ENCODE peak calls at places on chromosomes 4 and X, in eight cellular contexts. P is lung, W is astrocyte of the hippocampus, S is AG08396, K is lower lobe of right lung, Z is A549, N is anterior cingulate cortex, X is iris pigment epithelial cell. M is an unnamed sample.

GRCh38 chr4:67054901-67055300 is 490.4 kb downstream of the CENPC start:
- DNase-seq in X (no peak), K (no peak), W (peak; percentile 36), P (no peak), Z (no peak), N (no peak), S (no peak), M (no peak)

GRCh38 chr4:67875011-67875410 is 8.8 kb downstream of the TMPRSS11D start:
- DNase-seq in W (no peak), X (peak; percentile 34), S (no peak), K (no peak), N (no peak), Z (no peak), P (no peak), M (no peak)

GRCh38 chrX:154712781-154713391 is 38.0 kb downstream of the GAB3 start:
- DNase-seq in P (no peak), K (no peak), W (peak; percentile 79), Z (no peak), S (no peak), N (no peak), X (peak; percentile 78), M (peak; percentile 64)

GRCh38 chrX:77527233-77528001 is 80.2 kb downstream of the FGF16 start:
- DNase-seq in W (no peak), X (no peak), N (peak; percentile 3), K (no peak), S (no peak), Z (no peak), P (no peak), M (no peak)

GRCh38 chrX:30992381-30992904 is 79.4 kb downstream of the FTHL17 start:
- DNase-seq in W (peak; percentile 64), Z (no peak), K (no peak), X (peak; percentile 3), S (no peak), N (no peak), P (no peak), M (no peak)

GRCh38 chrX:73508861-73509260 is 54.1 kb upstream of the CHIC1 start:
- DNase-seq in X (no peak), S (no peak), P (no peak), K (no peak), N (no peak), Z (no peak), W (no peak), M (no peak)

GRCh38 chr4:39227906-39228305 is 45.6 kb downstream of the WDR19 start:
- DNase-seq in N (no peak), P (no peak), Z (no peak), W (peak; percentile 50), K (no peak), X (peak; percentile 62), S (no peak), M (no peak)

GRCh38 chr4:55158957-55159356 is 33.6 kb upstream of the KDR start:
- DNase-seq in S (no peak), X (no peak), P (no peak), K (no peak), W (no peak), N (no peak), Z (no peak), M (no peak)

GRCh38 chr4:25949166-25949748 is 35.2 kb downstream of the SMIM20 start:
- DNase-seq in P (no peak), K (no peak), Z (peak; percentile 44), X (no peak), W (no peak), N (no peak), S (no peak), M (no peak)

GRCh38 chr4:176102414-176102813 is 36.8 kb downstream of the WDR17 start:
- DNase-seq in X (no peak), N (no peak), W (no peak), K (no peak), S (no peak), Z (no peak), P (no peak), M (no peak)

GRCh38 chrX:68719904-68720614 is 72.6 kb downstream of the STARD8 start:
- DNase-seq in S (no peak), K (no peak), N (no peak), P (no peak), W (no peak), Z (peak; percentile 16), X (peak; percentile 8), M (no peak)

M was measured in PC-9.